ENCODE peak calls at places on chromosomes 7 and 10, in four cellular contexts. Y is SK-N-SH, R is AG08395, W is HCEC 1CT. P is an unnamed sample.

GRCh38 chr10:120392245-120392644 is 64.8 kb upstream of the PLPP4 start:
- DNase-seq in Y (no peak), R (no peak), W (no peak), P (no peak)

GRCh38 chr10:49608166-49608758 is 1.8 kb upstream of the SLC18A3 start:
- DNase-seq in Y (no peak), R (no peak), W (no peak), P (no peak)

GRCh38 chr10:103659674-103660363 is 166.3 kb downstream of the NEURL1 start:
- DNase-seq in Y (no peak), R (peak), W (peak), P (no peak)

GRCh38 chr7:82018226-82018625 is 248.4 kb upstream of the HGF start:
- DNase-seq in Y (no peak), R (no peak), W (no peak), P (no peak)

GRCh38 chr10:30736685-30737232 is 107.2 kb upstream of the LYZL2 start:
- DNase-seq in Y (no peak), R (peak), W (peak), P (no peak)

GRCh38 chr10:129740532-129741279 is 223.4 kb downstream of the EBF3 start:
- DNase-seq in Y (no peak), R (no peak), W (no peak), P (no peak)

GRCh38 chr7:124009321-124009720 is 23.5 kb downstream of the TMEM229A start:
- DNase-seq in Y (no peak), R (no peak), W (no peak), P (no peak)

GRCh38 chr7:139246905-139247304 is 15.9 kb downstream of the UBN2 start:
- DNase-seq in Y (no peak), R (peak), W (peak), P (no peak)

GRCh38 chr7:22799633-22800032 is 23.0 kb downstream of the TOMM7 start:
- DNase-seq in Y (no peak), R (no peak), W (peak), P (no peak)

GRCh38 chr7:19079066-19079465 is 38.4 kb downstream of the TWIST1 start:
- DNase-seq in Y (no peak), R (no peak), W (peak), P (no peak)

GRCh38 chr10:130066743-130067142 is 43.9 kb downstream of the C10orf143 start:
- DNase-seq in Y (no peak), R (no peak), W (no peak), P (no peak)

GRCh38 chr7:41224063-41224763 is 478.7 kb downstream of the INHBA start:
- DNase-seq in Y (no peak), R (peak), W (peak), P (no peak)

GRCh38 chr7:80724249-80724871 is 85.9 kb downstream of the CD36 start:
- DNase-seq in Y (no peak), R (peak), W (peak), P (no peak)

GRCh38 chr7:2812119-2812487 is 32.0 kb downstream of the GNA12 start:
- DNase-seq in Y (no peak), R (no peak), W (peak), P (no peak)

GRCh38 chr7:94129443-94130140 is 125.4 kb upstream of the BET1 start:
- DNase-seq in Y (no peak), R (peak), W (peak), P (no peak)

GRCh38 chr10:78451592-78451991 is 417.9 kb downstream of the RPS24 start:
- DNase-seq in Y (no peak), R (no peak), W (no peak), P (peak)

GRCh38 chr7:16978358-16979244 is 96.8 kb upstream of the AGR3 start:
- DNase-seq in Y (no peak), R (peak), W (peak), P (no peak)

GRCh38 chr10:91487914-91488577 is 77.9 kb downstream of the HECTD2 start:
- DNase-seq in Y (no peak), R (no peak), W (no peak), P (no peak)

GRCh38 chr10:26357203-26357602 is 80.9 kb upstream of the APBB1IP start:
- DNase-seq in Y (no peak), R (no peak), W (no peak), P (no peak)

GRCh38 chr10:75408911-75409885 is 7.6 kb upstream of the ZNF503 start:
- DNase-seq in Y (peak), R (peak), W (no peak), P (peak)

GRCh38 chr10:95290801-95291633 is at the start of gene PDLIM1:
- DNase-seq in Y (peak), R (peak), W (peak), P (peak)

GRCh38 chr10:323651-324293 is 188.5 kb downstream of the ZMYND11 start:
- DNase-seq in Y (no peak), R (peak), W (peak), P (no peak)

GRCh38 chr10:30371954-30372353 is 22.9 kb upstream of the MTPAP start:
- DNase-seq in Y (no peak), R (no peak), W (no peak), P (no peak)

P was measured in BE2C.